ENCODE peak calls at places on chromosomes 2 and 18, in four cellular contexts. O is tibial artery, K is astrocyte of the spinal cord, T is A549. U is an unnamed sample.

GRCh38 chr2:220466251-220466691 is 838.8 kb downstream of the SLC4A3 start:
- DNase-seq in K (peak), T (no peak), O (no peak), U (peak)

GRCh38 chr18:23618862-23619387 is 32.6 kb upstream of the NPC1 start:
- DNase-seq in O (no peak), K (no peak), T (no peak), U (no peak)

GRCh38 chr18:75247041-75247551 is 36.5 kb downstream of the TSHZ1 start:
- DNase-seq in T (no peak), O (no peak), K (no peak), U (no peak)

GRCh38 chr2:118565301-118565700 is 282.1 kb downstream of the EN1 start:
- DNase-seq in O (no peak), K (no peak), T (no peak), U (no peak)

GRCh38 chr2:220510668-220511067 is 883.2 kb downstream of the SLC4A3 start:
- DNase-seq in T (no peak), K (no peak), O (no peak), U (no peak)

GRCh38 chr2:119022678-119023077 is 80.7 kb downstream of the MARCO start:
- DNase-seq in O (no peak), K (no peak), T (no peak), U (no peak)

GRCh38 chr2:231540017-231540416 is 9.8 kb upstream of the NMUR1 start:
- DNase-seq in O (no peak), T (no peak), K (no peak), U (no peak)

GRCh38 chr2:26576565-26577441 is 64.4 kb downstream of the CIB4 start:
- DNase-seq in T (no peak), O (peak), K (no peak), U (no peak)

GRCh38 chr2:120904379-120904778 is 168.7 kb downstream of the GLI2 start:
- DNase-seq in K (no peak), O (no peak), T (no peak), U (no peak)

GRCh38 chr18:22108674-22109073 is 60.7 kb upstream of the GATA6 start:
- DNase-seq in K (peak), O (no peak), T (no peak), U (no peak)
- TF ChIP-seq CTCF in K (peak), O (no peak), T (no peak), U (peak)

DNA sequence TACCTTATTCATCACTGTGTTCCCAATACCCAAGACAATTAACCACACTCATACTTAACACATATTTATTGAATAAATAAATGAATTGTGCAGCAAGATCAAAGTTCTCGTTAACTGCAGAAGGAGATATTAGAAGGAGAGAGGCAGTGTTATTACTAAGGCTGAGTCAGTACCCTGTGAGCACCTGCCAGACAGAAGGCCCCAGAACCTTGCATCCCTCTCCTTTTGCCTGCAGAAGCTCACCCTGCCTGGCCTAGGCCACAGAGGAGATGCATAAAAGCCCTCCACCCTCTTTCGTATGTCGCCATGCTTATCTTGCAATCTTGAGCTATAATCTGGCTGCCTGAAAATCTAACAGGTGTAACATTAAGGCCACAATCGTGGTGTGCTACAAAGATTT is 20.5 kb upstream of the RNF149 start:
- DNase-seq in K (no peak), T (no peak), O (no peak), U (no peak)
- H3K4me3 ChIP-seq in K (no peak), T (no peak), O (no peak), U (no peak)

GRCh38 chr2:69510204-69510603 is 73.0 kb upstream of the NFU1 start:
- DNase-seq in T (no peak), K (no peak), O (no peak), U (no peak)

GRCh38 chr2:69517410-69517809 is 80.2 kb upstream of the NFU1 start:
- DNase-seq in T (no peak), O (no peak), K (no peak), U (no peak)

GRCh38 chr2:69514836-69515235 is 77.6 kb upstream of the NFU1 start:
- DNase-seq in O (no peak), K (no peak), T (no peak), U (no peak)

GRCh38 chr2:69512446-69512845 is 75.2 kb upstream of the NFU1 start:
- DNase-seq in O (no peak), T (no peak), K (no peak), U (no peak)

DNA sequence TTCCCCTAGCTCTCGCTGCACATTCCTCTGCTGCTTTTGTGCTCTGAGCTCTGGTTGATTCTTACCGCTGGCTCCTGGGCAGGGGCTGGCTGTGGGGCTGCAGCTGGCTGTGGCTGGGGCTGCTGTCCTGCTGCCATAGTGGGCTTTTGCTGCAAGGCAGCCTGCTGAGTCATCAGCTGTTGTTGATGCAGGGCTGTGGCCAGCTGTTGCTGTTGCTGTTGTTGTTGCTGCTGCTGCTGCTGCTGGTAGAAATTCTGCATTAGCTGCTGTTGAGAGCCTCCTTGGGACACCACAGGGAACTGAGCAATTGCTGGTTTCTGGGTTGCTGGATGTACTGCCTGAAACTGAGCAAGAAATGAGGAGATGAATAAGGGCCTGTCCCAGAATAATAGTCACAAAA is 77.2 kb upstream of the NFU1 start:
- DNase-seq in K (peak), T (no peak), O (peak), U (peak)
- TF ChIP-seq CTCF in K (peak), T (no peak), O (no peak), U (peak)

GRCh38 chr2:178819992-178820391 is 12.8 kb upstream of the TTN start:
- DNase-seq in K (peak), O (no peak), T (no peak), U (no peak)
- H3K4me3 ChIP-seq in K (no peak), O (no peak), T (no peak), U (no peak)

GRCh38 chr2:160354677-160355076 is 138.9 kb downstream of the RBMS1 start:
- DNase-seq in T (no peak), K (no peak), O (no peak), U (no peak)

GRCh38 chr2:160353813-160354212 is 139.8 kb downstream of the RBMS1 start:
- DNase-seq in K (no peak), T (no peak), O (no peak), U (no peak)

GRCh38 chr2:160352492-160352891 is 141.1 kb downstream of the RBMS1 start:
- DNase-seq in T (peak), K (peak), O (no peak), U (no peak)

GRCh38 chr2:160351978-160352377 is 141.6 kb downstream of the RBMS1 start:
- DNase-seq in T (peak), O (no peak), K (peak), U (no peak)

GRCh38 chr2:160353166-160353565 is 140.4 kb downstream of the RBMS1 start:
- DNase-seq in O (no peak), T (no peak), K (no peak), U (no peak)
- TF ChIP-seq CTCF in O (no peak), T (peak), K (peak), U (no peak)

GRCh38 chr18:30940952-30941539 is 101.5 kb downstream of the DSC3 start:
- DNase-seq in K (no peak), T (no peak), O (no peak), U (no peak)

GRCh38 chr18:30945769-30946168 is 96.8 kb downstream of the DSC3 start:
- DNase-seq in K (peak), O (no peak), T (no peak), U (no peak)

DNA sequence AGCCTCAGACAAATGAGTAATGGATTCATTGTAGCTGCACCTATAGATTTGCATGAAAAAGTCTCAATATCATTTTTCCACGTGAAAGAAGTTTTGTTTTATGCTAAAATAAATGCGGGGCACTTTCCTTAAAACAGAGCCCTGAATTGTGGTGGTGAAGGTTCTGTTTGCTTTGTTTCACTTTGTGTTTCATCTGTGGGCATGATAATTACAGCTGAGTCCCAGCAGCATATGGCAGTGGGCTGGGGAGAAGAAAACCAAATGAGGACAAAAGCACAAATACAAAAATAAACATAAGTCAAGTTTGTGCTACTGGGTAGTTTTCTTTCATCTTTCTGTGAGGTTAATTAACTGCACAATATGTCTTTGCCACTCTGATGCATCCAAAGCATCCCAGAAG is 97.8 kb downstream of the DSC3 start:
- DNase-seq in K (no peak), O (no peak), T (no peak), U (no peak)
- H3K4me3 ChIP-seq in K (no peak), O (no peak), T (no peak), U (no peak)